ENCODE peak calls at places on chromosomes 3 and 15, in ten cellular contexts. One of them, this sample, is unnamed.

GRCh38 chr15:78540955-78541743 is 905 bp downstream of the PSMA4 start:
- DNase-seq in thoracic aorta: no peak
- DNase-seq in psoas muscle: no peak
- DNase-seq in transverse colon: no peak
- DNase-seq in testis: no peak
- DNase-seq in upper lobe of right lung: no peak
- DNase-seq in A549: no peak
- DNase-seq in neural progenitor cell: no peak
- DNase-seq in left ventricle myocardium inferior: no peak
- DNase-seq in mucosa of descending colon: peak; percentile 6
- DNase-seq in this sample: no peak

GRCh38 chr15:51751687-51752683 is 588 bp downstream of the TMOD2 start:
- DNase-seq in transverse colon: peak; percentile 30
- DNase-seq in thoracic aorta: no peak
- DNase-seq in psoas muscle: peak; percentile 29
- DNase-seq in upper lobe of right lung: peak; percentile 67
- DNase-seq in left ventricle myocardium inferior: peak; percentile 31
- DNase-seq in A549: peak; percentile 42
- DNase-seq in mucosa of descending colon: peak; percentile 34
- DNase-seq in testis: peak; percentile 50
- DNase-seq in neural progenitor cell: peak; percentile 63
- DNase-seq in this sample: peak; percentile 33

GRCh38 chr3:18870642-18871041 is 277.7 kb upstream of the KCNH8 start:
- DNase-seq in testis: no peak
- DNase-seq in A549: no peak
- DNase-seq in upper lobe of right lung: no peak
- DNase-seq in transverse colon: no peak
- DNase-seq in left ventricle myocardium inferior: no peak
- DNase-seq in neural progenitor cell: no peak
- DNase-seq in thoracic aorta: no peak
- DNase-seq in mucosa of descending colon: no peak
- DNase-seq in psoas muscle: no peak
- DNase-seq in this sample: no peak

GRCh38 chr3:13596426-13597205 is 47.7 kb downstream of the FBLN2 start:
- DNase-seq in transverse colon: no peak
- DNase-seq in A549: no peak
- DNase-seq in neural progenitor cell: no peak
- DNase-seq in thoracic aorta: no peak
- DNase-seq in mucosa of descending colon: no peak
- DNase-seq in left ventricle myocardium inferior: no peak
- DNase-seq in psoas muscle: no peak
- DNase-seq in testis: no peak
- DNase-seq in upper lobe of right lung: no peak
- DNase-seq in this sample: peak; percentile 0

GRCh38 chr3:81443948-81444347 is 317.5 kb downstream of the GBE1 start:
- DNase-seq in transverse colon: no peak
- DNase-seq in thoracic aorta: no peak
- DNase-seq in upper lobe of right lung: no peak
- DNase-seq in left ventricle myocardium inferior: no peak
- DNase-seq in A549: peak; percentile 11
- DNase-seq in psoas muscle: no peak
- DNase-seq in neural progenitor cell: no peak
- DNase-seq in mucosa of descending colon: no peak
- DNase-seq in testis: no peak
- DNase-seq in this sample: no peak

GRCh38 chr3:184688251-184688851 is 23.5 kb downstream of the MAGEF1 start:
- DNase-seq in testis: no peak
- DNase-seq in upper lobe of right lung: no peak
- DNase-seq in transverse colon: no peak
- DNase-seq in left ventricle myocardium inferior: no peak
- DNase-seq in thoracic aorta: no peak
- DNase-seq in mucosa of descending colon: no peak
- DNase-seq in psoas muscle: no peak
- DNase-seq in A549: no peak
- DNase-seq in neural progenitor cell: no peak
- DNase-seq in this sample: peak; percentile 34

GRCh38 chr15:45684533-45684932 is 49.7 kb downstream of the SQOR start:
- DNase-seq in thoracic aorta: no peak
- DNase-seq in left ventricle myocardium inferior: no peak
- DNase-seq in psoas muscle: no peak
- DNase-seq in testis: no peak
- DNase-seq in mucosa of descending colon: no peak
- DNase-seq in A549: no peak
- DNase-seq in neural progenitor cell: no peak
- DNase-seq in upper lobe of right lung: no peak
- DNase-seq in transverse colon: no peak
- DNase-seq in this sample: no peak

GRCh38 chr3:100289339-100289738 is 28.5 kb downstream of the TBC1D23 start:
- DNase-seq in left ventricle myocardium inferior: no peak
- DNase-seq in thoracic aorta: no peak
- DNase-seq in mucosa of descending colon: peak; percentile 7
- DNase-seq in A549: no peak
- DNase-seq in testis: no peak
- DNase-seq in neural progenitor cell: no peak
- DNase-seq in upper lobe of right lung: no peak
- DNase-seq in psoas muscle: no peak
- DNase-seq in transverse colon: no peak
- DNase-seq in this sample: no peak

GRCh38 chr3:40782086-40782721 is 257.4 kb downstream of the ZNF621 start:
- DNase-seq in psoas muscle: no peak
- DNase-seq in upper lobe of right lung: no peak
- DNase-seq in A549: no peak
- DNase-seq in transverse colon: no peak
- DNase-seq in testis: no peak
- DNase-seq in mucosa of descending colon: no peak
- DNase-seq in left ventricle myocardium inferior: no peak
- DNase-seq in thoracic aorta: no peak
- DNase-seq in neural progenitor cell: no peak
- DNase-seq in this sample: peak; percentile 6

GRCh38 chr3:46982581-46982980 is 3.1 kb downstream of the NBEAL2 start:
- DNase-seq in transverse colon: no peak
- DNase-seq in left ventricle myocardium inferior: peak; percentile 9
- DNase-seq in neural progenitor cell: no peak
- DNase-seq in A549: no peak
- DNase-seq in thoracic aorta: no peak
- DNase-seq in mucosa of descending colon: no peak
- DNase-seq in upper lobe of right lung: peak; percentile 46
- DNase-seq in psoas muscle: no peak
- DNase-seq in testis: no peak
- DNase-seq in this sample: no peak

GRCh38 chr15:20348291-20348899 is 193.2 kb downstream of the GOLGA6L6 start:
- DNase-seq in transverse colon: no peak
- DNase-seq in thoracic aorta: no peak
- DNase-seq in neural progenitor cell: no peak
- DNase-seq in upper lobe of right lung: no peak
- DNase-seq in psoas muscle: no peak
- DNase-seq in A549: no peak
- DNase-seq in left ventricle myocardium inferior: no peak
- DNase-seq in mucosa of descending colon: no peak
- DNase-seq in testis: no peak
- DNase-seq in this sample: no peak

GRCh38 chr3:159828542-159828943 is 160.1 kb upstream of the IL12A start:
- DNase-seq in neural progenitor cell: peak; percentile 58
- DNase-seq in left ventricle myocardium inferior: no peak
- DNase-seq in A549: peak; percentile 38
- DNase-seq in thoracic aorta: no peak
- DNase-seq in testis: no peak
- DNase-seq in transverse colon: no peak
- DNase-seq in upper lobe of right lung: no peak
- DNase-seq in psoas muscle: no peak
- DNase-seq in mucosa of descending colon: no peak
- DNase-seq in this sample: no peak

GRCh38 chr3:107884719-107885460 is 205.9 kb downstream of the CD47 start:
- DNase-seq in testis: no peak
- DNase-seq in mucosa of descending colon: no peak
- DNase-seq in upper lobe of right lung: no peak
- DNase-seq in neural progenitor cell: peak; percentile 11
- DNase-seq in left ventricle myocardium inferior: no peak
- DNase-seq in psoas muscle: no peak
- DNase-seq in transverse colon: no peak
- DNase-seq in thoracic aorta: no peak
- DNase-seq in A549: no peak
- DNase-seq in this sample: peak; percentile 11

GRCh38 chr3:165196577-165197561 is 685 bp upstream of the SLITRK3 start:
- DNase-seq in testis: no peak
- DNase-seq in left ventricle myocardium inferior: no peak
- DNase-seq in neural progenitor cell: peak; percentile 62
- DNase-seq in mucosa of descending colon: no peak
- DNase-seq in thoracic aorta: no peak
- DNase-seq in transverse colon: no peak
- DNase-seq in upper lobe of right lung: peak; percentile 56
- DNase-seq in psoas muscle: peak; percentile 23
- DNase-seq in A549: no peak
- DNase-seq in this sample: no peak

GRCh38 chr3:61632568-61633175 is 71.3 kb downstream of the PTPRG start:
- DNase-seq in upper lobe of right lung: no peak
- DNase-seq in A549: no peak
- DNase-seq in thoracic aorta: no peak
- DNase-seq in psoas muscle: no peak
- DNase-seq in mucosa of descending colon: no peak
- DNase-seq in testis: no peak
- DNase-seq in transverse colon: no peak
- DNase-seq in neural progenitor cell: no peak
- DNase-seq in left ventricle myocardium inferior: no peak
- DNase-seq in this sample: no peak

GRCh38 chr3:69842789-69843188 is 103.5 kb downstream of the MITF start:
- DNase-seq in testis: no peak
- DNase-seq in A549: no peak
- DNase-seq in upper lobe of right lung: no peak
- DNase-seq in left ventricle myocardium inferior: peak; percentile 43
- DNase-seq in transverse colon: no peak
- DNase-seq in thoracic aorta: no peak
- DNase-seq in neural progenitor cell: no peak
- DNase-seq in mucosa of descending colon: no peak
- DNase-seq in psoas muscle: peak; percentile 23
- DNase-seq in this sample: peak; percentile 32
- H3K4me1 ChIP-seq in testis: no peaks in the 10 kb centered on the region
- H3K4me1 ChIP-seq in A549: peaks cover 11% of the 10 kb centered on the region
- H3K4me1 ChIP-seq in upper lobe of right lung: peaks cover 10% of the 10 kb centered on the region
- H3K4me1 ChIP-seq in left ventricle myocardium inferior: peaks cover 67% of the 10 kb centered on the region
- H3K4me1 ChIP-seq in transverse colon: peaks cover 6% of the 10 kb centered on the region
- H3K4me1 ChIP-seq in thoracic aorta: peaks cover 10% of the 10 kb centered on the region
- H3K4me1 ChIP-seq in neural progenitor cell: no peaks in the 10 kb centered on the region
- H3K4me1 ChIP-seq in mucosa of descending colon: no peaks in the 10 kb centered on the region
- H3K4me1 ChIP-seq in psoas muscle: peaks cover 35% of the 10 kb centered on the region
- H3K4me1 ChIP-seq in this sample: no peaks in the 10 kb centered on the region

DNA sequence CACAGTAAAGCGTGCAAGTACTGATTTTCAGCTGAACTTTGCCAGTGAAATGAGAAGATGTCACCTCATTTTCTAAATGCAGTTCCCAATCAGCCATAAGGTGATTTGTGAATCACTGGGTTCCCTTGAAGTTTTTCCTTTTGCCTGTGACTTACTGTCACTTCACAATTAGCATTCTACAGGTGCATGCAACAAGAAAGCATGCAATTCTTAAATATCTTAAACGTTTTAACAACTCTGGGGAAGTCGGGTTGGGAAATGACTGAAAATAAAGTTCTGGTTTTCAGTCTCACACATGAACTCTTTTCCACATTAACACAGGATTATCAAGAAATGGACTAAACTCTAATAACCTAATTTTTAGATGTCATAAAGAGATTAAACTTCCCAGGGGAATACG is 5.2 kb downstream of the GSK3B start:
- DNase-seq in psoas muscle: no peak
- DNase-seq in left ventricle myocardium inferior: no peak
- DNase-seq in neural progenitor cell: no peak
- DNase-seq in A549: no peak
- DNase-seq in thoracic aorta: no peak
- DNase-seq in transverse colon: no peak
- DNase-seq in testis: no peak
- DNase-seq in mucosa of descending colon: no peak
- DNase-seq in upper lobe of right lung: no peak
- DNase-seq in this sample: no peak
- H3K4me3 ChIP-seq in psoas muscle: peak overlapping the region; percentile 96
- H3K4me3 ChIP-seq in left ventricle myocardium inferior: peak overlapping the region; percentile 92
- H3K4me3 ChIP-seq in neural progenitor cell: peak overlapping the region; percentile 100
- H3K4me3 ChIP-seq in A549: no peak overlapping the region
- H3K4me3 ChIP-seq in thoracic aorta: no peak overlapping the region
- H3K4me3 ChIP-seq in transverse colon: no peak overlapping the region
- H3K4me3 ChIP-seq in testis: no peak overlapping the region
- H3K4me3 ChIP-seq in mucosa of descending colon: no peak overlapping the region
- H3K4me3 ChIP-seq in upper lobe of right lung: no peak overlapping the region
- H3K4me3 ChIP-seq in this sample: no peak overlapping the region

GRCh38 chr3:156817931-156818765 is 8.0 kb upstream of the LEKR1 start:
- DNase-seq in A549: no peak
- DNase-seq in neural progenitor cell: no peak
- DNase-seq in upper lobe of right lung: no peak
- DNase-seq in left ventricle myocardium inferior: no peak
- DNase-seq in testis: no peak
- DNase-seq in mucosa of descending colon: no peak
- DNase-seq in psoas muscle: no peak
- DNase-seq in transverse colon: no peak
- DNase-seq in thoracic aorta: no peak
- DNase-seq in this sample: no peak

GRCh38 chr3:156818890-156819289 is 7.3 kb upstream of the LEKR1 start:
- DNase-seq in left ventricle myocardium inferior: no peak
- DNase-seq in transverse colon: no peak
- DNase-seq in upper lobe of right lung: no peak
- DNase-seq in thoracic aorta: no peak
- DNase-seq in mucosa of descending colon: no peak
- DNase-seq in testis: no peak
- DNase-seq in neural progenitor cell: no peak
- DNase-seq in A549: peak; percentile 44
- DNase-seq in psoas muscle: no peak
- DNase-seq in this sample: no peak

GRCh38 chr3:156816091-156816793 is 9.9 kb upstream of the LEKR1 start:
- DNase-seq in upper lobe of right lung: peak; percentile 76
- DNase-seq in testis: peak; percentile 42
- DNase-seq in neural progenitor cell: peak; percentile 79
- DNase-seq in mucosa of descending colon: peak; percentile 49
- DNase-seq in left ventricle myocardium inferior: peak; percentile 25
- DNase-seq in psoas muscle: peak; percentile 31
- DNase-seq in transverse colon: peak; percentile 38
- DNase-seq in A549: no peak
- DNase-seq in thoracic aorta: no peak
- DNase-seq in this sample: peak; percentile 51

GRCh38 chr3:156814295-156814694 is 11.9 kb upstream of the LEKR1 start:
- DNase-seq in A549: no peak
- DNase-seq in transverse colon: no peak
- DNase-seq in neural progenitor cell: no peak
- DNase-seq in testis: no peak
- DNase-seq in upper lobe of right lung: no peak
- DNase-seq in left ventricle myocardium inferior: no peak
- DNase-seq in thoracic aorta: no peak
- DNase-seq in mucosa of descending colon: no peak
- DNase-seq in psoas muscle: no peak
- DNase-seq in this sample: no peak

GRCh38 chr3:156816794-156817741 is 9.1 kb upstream of the LEKR1 start:
- DNase-seq in testis: peak; percentile 86
- DNase-seq in left ventricle myocardium inferior: peak; percentile 87
- DNase-seq in upper lobe of right lung: peak; percentile 96
- DNase-seq in thoracic aorta: peak; percentile 33
- DNase-seq in neural progenitor cell: peak; percentile 96
- DNase-seq in mucosa of descending colon: peak; percentile 92
- DNase-seq in transverse colon: peak; percentile 91
- DNase-seq in psoas muscle: peak; percentile 86
- DNase-seq in A549: peak; percentile 49
- DNase-seq in this sample: peak; percentile 89
- TF ChIP-seq CTCF in testis: no peak
- TF ChIP-seq CTCF in left ventricle myocardium inferior: no peak
- TF ChIP-seq CTCF in upper lobe of right lung: no peak
- TF ChIP-seq CTCF in thoracic aorta: no peak
- TF ChIP-seq CTCF in neural progenitor cell: no peak
- TF ChIP-seq CTCF in mucosa of descending colon: no peak
- TF ChIP-seq CTCF in transverse colon: no peak
- TF ChIP-seq CTCF in psoas muscle: no peak
- TF ChIP-seq CTCF in A549: peak; percentile 20
- TF ChIP-seq CTCF in this sample: no peak

GRCh38 chr15:34719051-34719882 is 35.5 kb downstream of the GJD2 start:
- DNase-seq in transverse colon: no peak
- DNase-seq in psoas muscle: no peak
- DNase-seq in neural progenitor cell: no peak
- DNase-seq in thoracic aorta: no peak
- DNase-seq in A549: no peak
- DNase-seq in upper lobe of right lung: no peak
- DNase-seq in mucosa of descending colon: no peak
- DNase-seq in left ventricle myocardium inferior: no peak
- DNase-seq in testis: no peak
- DNase-seq in this sample: no peak
- H3K4me1 ChIP-seq in transverse colon: peaks cover 6% of the 10 kb centered on the region
- H3K4me1 ChIP-seq in psoas muscle: peaks cover 52% of the 10 kb centered on the region
- H3K4me1 ChIP-seq in neural progenitor cell: peaks cover 29% of the 10 kb centered on the region
- H3K4me1 ChIP-seq in thoracic aorta: peaks cover 14% of the 10 kb centered on the region
- H3K4me1 ChIP-seq in A549: peaks cover 25% of the 10 kb centered on the region
- H3K4me1 ChIP-seq in upper lobe of right lung: peaks cover 5% of the 10 kb centered on the region
- H3K4me1 ChIP-seq in mucosa of descending colon: no peaks in the 10 kb centered on the region
- H3K4me1 ChIP-seq in left ventricle myocardium inferior: peaks cover 71% of the 10 kb centered on the region
- H3K4me1 ChIP-seq in testis: no peaks in the 10 kb centered on the region
- H3K4me1 ChIP-seq in this sample: peaks cover 8% of the 10 kb centered on the region